ENCODE peak calls at places on chromosomes 11 and 22, in four cellular contexts. B is BJ, F is heart left ventricle, I is pancreas. W is an unnamed sample.
A peak's percentile ranks its signal among the peaks of the same experiment; 100 is the strongest.

GRCh38 chr11:91608662-91609061 is 616.0 kb upstream of the FAT3 start:
- DNase-seq in B (no peak), F (no peak), I (no peak), W (no peak)

GRCh38 chr11:72569966-72570892 is 104.0 kb downstream of the PDE2A start:
- DNase-seq in B (no peak), F (no peak), I (no peak), W (peak; percentile 70)

GRCh38 chr11:63251312-63251711 is 7.9 kb upstream of the SLC22A25 start:
- DNase-seq in B (no peak), F (no peak), I (no peak), W (no peak)

GRCh38 chr11:68331338-68331947 is 19.1 kb downstream of the LRP5 start:
- DNase-seq in B (no peak), F (no peak), I (no peak), W (no peak)

GRCh38 chr11:101445761-101446160 is 138.0 kb downstream of the TRPC6 start:
- DNase-seq in B (no peak), F (no peak), I (no peak), W (peak; percentile 62)

GRCh38 chr22:44166448-44166847 is 14.3 kb upstream of the PARVG start:
- DNase-seq in B (no peak), F (no peak), I (no peak), W (no peak)

GRCh38 chr11:31412946-31413345 is 43.3 kb downstream of the DNAJC24 start:
- DNase-seq in B (peak; percentile 28), F (no peak), I (no peak), W (peak; percentile 62)

GRCh38 chr11:76512851-76513653 is 68.2 kb downstream of the EMSY start:
- DNase-seq in B (no peak), F (no peak), I (no peak), W (peak; percentile 61)

GRCh38 chr11:124863137-124863825 is 2.0 kb upstream of the ROBO3 start:
- DNase-seq in B (no peak), F (no peak), I (no peak), W (peak; percentile 25)

GRCh38 chr11:89495951-89496350 is 4.8 kb upstream of the NOX4 start:
- DNase-seq in B (peak; percentile 87), F (peak; percentile 59), I (peak; percentile 17), W (peak; percentile 94)

GRCh38 chr11:450809-451451 is 851 bp downstream of the PTDSS2 start:
- DNase-seq in B (peak; percentile 9), F (peak; percentile 44), I (peak; percentile 57), W (peak; percentile 66)

GRCh38 chr22:49853981-49854791 is 542 bp downstream of the ZBED4 start:
- DNase-seq in B (no peak), F (peak; percentile 44), I (peak; percentile 52), W (peak; percentile 24)

GRCh38 chr11:47514825-47515647 is 37.9 kb downstream of the CELF1 start:
- DNase-seq in B (peak; percentile 33), F (no peak), I (no peak), W (peak; percentile 74)

GRCh38 chr22:44703269-44703870 is 1.4 kb downstream of the PRR5 start:
- DNase-seq in B (no peak), F (no peak), I (no peak), W (no peak)

GRCh38 chr22:30227438-30228228 is 18.9 kb downstream of the LIF start:
- DNase-seq in B (no peak), F (no peak), I (no peak), W (no peak)

GRCh38 chr11:59263225-59263894 is 50.6 kb upstream of the MPEG1 start:
- DNase-seq in B (no peak), F (peak; percentile 34), I (peak; percentile 45), W (no peak)

GRCh38 chr11:74719011-74719410 is 12.2 kb downstream of the CHRDL2 start:
- DNase-seq in B (no peak), F (no peak), I (no peak), W (no peak)

GRCh38 chr11:91947215-91947614 is 277.4 kb upstream of the FAT3 start:
- DNase-seq in B (peak; percentile 78), F (no peak), I (peak; percentile 15), W (peak; percentile 82)

GRCh38 chr11:65801153-65801987 is 14.5 kb downstream of the OVOL1 start:
- DNase-seq in B (no peak), F (no peak), I (no peak), W (no peak)

GRCh38 chr22:42791721-42792452 is 65.2 kb downstream of the ARFGAP3 start:
- DNase-seq in B (no peak), F (peak; percentile 79), I (no peak), W (peak; percentile 13)

GRCh38 chr22:39311592-39312400 is 7.6 kb downstream of the RPL3 start:
- DNase-seq in B (no peak), F (peak; percentile 36), I (no peak), W (no peak)

GRCh38 chr11:117143390-117143789 is 697 bp upstream of the PAFAH1B2 start:
- DNase-seq in B (no peak), F (peak; percentile 65), I (peak; percentile 62), W (peak; percentile 36)

GRCh38 chr11:18588297-18589252 is at the start of gene UEVLD:
- DNase-seq in B (peak; percentile 48), F (peak; percentile 93), I (peak; percentile 88), W (peak; percentile 91)

GRCh38 chr11:69339916-69340565 is 46.1 kb downstream of the MYEOV start:
- DNase-seq in B (no peak), F (no peak), I (no peak), W (no peak)

GRCh38 chr11:120342226-120342625 is 6.0 kb downstream of the ARHGEF12 start:
- DNase-seq in B (no peak), F (no peak), I (no peak), W (no peak)

GRCh38 chr11:120339394-120339890 is 3.2 kb downstream of the ARHGEF12 start:
- DNase-seq in B (no peak), F (peak; percentile 49), I (no peak), W (peak; percentile 38)

GRCh38 chr11:120342678-120343077 is 6.5 kb downstream of the ARHGEF12 start:
- DNase-seq in B (no peak), F (no peak), I (no peak), W (no peak)

GRCh38 chr11:120337896-120338840 is 2.0 kb downstream of the ARHGEF12 start:
- DNase-seq in B (no peak), F (no peak), I (no peak), W (peak; percentile 48)

DNA sequence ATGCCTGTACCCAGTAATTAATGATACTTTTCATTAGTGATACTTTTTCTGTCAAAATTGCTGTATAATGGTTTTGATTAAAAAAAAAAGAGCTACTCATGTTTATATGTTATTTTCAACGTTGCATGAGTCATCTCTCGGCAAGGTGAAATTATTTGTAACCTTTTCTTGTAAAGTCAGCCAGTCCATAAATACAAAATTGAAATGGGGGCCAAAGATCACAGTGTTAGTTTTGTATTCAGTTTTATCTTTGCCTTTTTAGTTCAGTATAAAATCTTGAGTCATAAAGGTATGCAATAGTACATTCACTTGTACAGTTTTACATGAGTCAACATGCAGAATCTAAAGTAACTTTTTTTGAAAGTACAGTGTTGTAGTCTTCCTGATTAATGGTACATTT is 4.3 kb downstream of the ARHGEF12 start:
- DNase-seq in B (no peak), F (no peak), I (no peak), W (no peak)
- H3K4me3 ChIP-seq in B (no peak overlapping the region), F (no peak overlapping the region), I (no peak overlapping the region), W (no peak overlapping the region)

DNA sequence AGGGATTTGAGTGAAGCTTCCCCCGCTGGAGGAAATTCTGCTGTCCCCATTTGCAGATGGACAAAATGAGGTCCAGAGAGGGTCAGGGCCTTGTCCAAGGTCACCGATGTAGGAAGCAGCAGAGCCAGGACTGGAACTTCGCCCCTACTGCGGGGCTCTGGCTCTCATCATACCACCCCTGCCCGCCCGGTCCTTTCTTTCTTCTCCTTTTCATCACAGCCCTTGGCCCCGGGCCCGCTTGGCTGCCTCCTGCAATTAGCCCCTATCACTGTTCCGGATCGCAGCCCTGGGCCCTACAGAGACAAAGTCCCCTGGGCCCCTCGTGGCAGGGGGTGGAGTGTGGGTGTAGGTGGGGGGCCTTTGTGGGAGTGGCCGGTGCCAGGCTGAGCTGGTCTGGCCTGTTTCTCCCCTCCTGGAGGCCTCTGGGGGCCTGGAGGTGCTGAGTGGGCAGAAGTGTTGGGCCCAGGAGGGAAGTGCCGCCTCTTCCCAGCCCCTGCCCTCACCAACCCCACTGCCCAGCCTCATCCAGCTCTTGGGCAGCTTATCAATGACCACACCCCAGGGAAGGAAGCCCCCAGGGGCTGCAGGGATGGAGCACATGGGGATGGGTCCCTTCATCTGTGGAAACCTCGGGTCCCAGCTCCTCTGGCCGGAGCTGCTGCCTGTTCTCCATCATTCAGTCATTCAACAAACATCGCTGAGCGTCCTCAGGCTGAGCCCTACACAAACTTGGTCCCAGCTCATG is 3.4 kb downstream of the EMID1 start:
- DNase-seq in B (no peak), F (no peak), I (no peak), W (no peak)
- H3K4me3 ChIP-seq in B (no peak overlapping the region), F (no peak overlapping the region), I (no peak overlapping the region), W (no peak overlapping the region)

GRCh38 chr11:114178656-114179055 is 117.5 kb upstream of the NNMT start:
- DNase-seq in B (no peak), F (no peak), I (no peak), W (no peak)

GRCh38 chr11:114180301-114181055 is 115.7 kb upstream of the NNMT start:
- DNase-seq in B (no peak), F (peak; percentile 71), I (peak; percentile 82), W (no peak)

GRCh38 chr11:114181195-114181594 is 115.0 kb upstream of the NNMT start:
- DNase-seq in B (no peak), F (no peak), I (no peak), W (no peak)

GRCh38 chr11:114181752-114182151 is 114.4 kb upstream of the NNMT start:
- DNase-seq in B (no peak), F (no peak), I (no peak), W (no peak)

DNA sequence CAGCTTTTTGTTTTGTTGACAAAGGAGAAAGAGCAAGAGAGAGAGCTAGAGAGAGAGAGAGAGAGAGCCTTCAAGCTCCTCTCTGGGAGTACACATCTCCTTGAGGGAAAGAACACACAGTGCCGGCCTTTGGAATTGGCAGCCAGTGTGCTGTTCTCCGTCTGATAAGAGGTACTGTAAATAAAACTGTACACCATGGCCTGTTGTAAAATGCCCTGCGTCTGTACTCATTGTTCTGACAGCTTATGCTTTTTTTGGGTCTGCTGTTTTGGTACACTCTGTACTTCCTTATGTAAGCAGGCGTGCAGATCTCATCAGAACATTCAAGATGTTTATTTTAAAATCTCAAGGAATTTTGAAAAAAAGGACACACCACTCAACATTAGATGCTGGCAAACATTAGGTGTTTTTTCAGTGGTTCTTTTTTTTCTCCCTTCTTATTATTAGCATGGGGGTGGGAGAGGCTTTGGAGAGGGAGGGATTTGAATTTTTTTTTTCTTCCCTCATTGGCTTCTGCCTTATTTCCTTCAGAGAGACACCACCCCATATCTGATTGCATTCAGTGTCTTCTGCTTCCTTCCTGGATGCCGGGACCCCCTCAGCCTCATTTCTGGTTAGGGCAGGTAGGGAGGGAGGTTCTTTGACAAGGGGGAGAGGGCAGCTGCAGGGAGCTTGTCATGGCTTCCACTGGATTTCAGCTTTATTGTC is 116.8 kb upstream of the NNMT start:
- DNase-seq in B (no peak), F (peak; percentile 95), I (peak; percentile 83), W (no peak)
- H3K4me3 ChIP-seq in B (no peak overlapping the region), F (no peak overlapping the region), I (no peak overlapping the region), W (no peak overlapping the region)

DNA sequence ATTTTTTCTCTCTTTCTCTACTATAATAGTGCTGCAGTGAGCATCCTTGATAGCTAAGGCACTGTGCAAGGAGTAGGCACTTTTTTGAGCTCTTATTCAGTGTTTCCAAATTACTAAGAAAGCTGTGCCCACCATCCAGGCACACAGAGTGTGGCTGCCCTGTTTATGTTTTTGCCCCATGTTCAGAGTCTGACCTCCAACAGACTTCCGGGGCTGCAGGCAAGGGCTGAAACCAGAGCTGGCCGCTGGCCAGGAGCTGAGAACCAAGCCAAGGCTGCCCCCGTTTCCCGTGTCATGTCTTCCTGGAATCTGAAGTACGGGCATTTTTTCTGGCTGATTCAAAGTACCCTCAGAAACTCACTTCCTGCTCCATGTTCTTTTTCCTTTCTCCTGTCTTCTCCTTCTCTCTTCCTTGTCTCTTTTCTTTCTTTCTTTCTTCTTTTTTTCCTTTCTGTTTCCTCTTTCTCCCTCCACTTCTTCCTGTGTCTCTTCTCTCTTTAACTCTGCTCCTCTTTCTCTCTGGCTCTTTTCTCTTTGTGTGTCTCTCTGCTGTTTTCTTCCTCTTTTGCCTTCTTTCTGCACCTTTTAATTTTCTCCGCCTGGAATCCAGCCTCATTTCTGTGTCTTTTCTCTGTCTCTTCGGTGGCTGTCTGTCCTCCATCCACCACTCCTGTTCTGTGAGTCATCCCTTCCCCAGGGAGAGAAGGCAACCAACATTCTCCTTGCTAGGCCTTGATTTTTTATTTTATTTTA is 17.0 kb upstream of the KCTD14 start:
- DNase-seq in B (peak; percentile 39), F (peak; percentile 72), I (peak; percentile 71), W (peak; percentile 88)
- H3K4me3 ChIP-seq in B (peak overlapping the region; percentile 12), F (no peak overlapping the region), I (no peak overlapping the region), W (peak overlapping the region; percentile 26)

W was measured in AG10803.